ENCODE peak calls at places on chromosome 1, in four cellular contexts. L, E, V and H are unnamed samples.

GRCh38 chr1:179955318-179955638 is 668 bp downstream of the CEP350 start:
- DNase-seq in L (peak), V (no peak), E (no peak), H (no peak)

GRCh38 chr1:146032613-146033219 is 11.2 kb upstream of the HJV start:
- DNase-seq in L (no peak), V (peak), E (no peak), H (peak)

GRCh38 chr1:180586671-180587155 is 27.9 kb downstream of the OVAAL start:
- DNase-seq in L (peak), E (no peak), V (no peak), H (peak)

GRCh38 chr1:48227165-48228013 is 4.9 kb downstream of the SLC5A9 start:
- DNase-seq in V (no peak), L (no peak), E (no peak), H (no peak)

GRCh38 chr1:42176902-42177519 is 12.5 kb upstream of the GUCA2A start:
- DNase-seq in V (peak), E (peak), L (peak), H (peak)

GRCh38 chr1:1371741-1372711 is 3.0 kb downstream of the AURKAIP1 start:
- DNase-seq in V (peak), E (peak), L (peak), H (peak)

GRCh38 chr1:234643111-234643849 is 33.3 kb upstream of the IRF2BP2 start:
- DNase-seq in L (no peak), E (no peak), V (no peak), H (peak)

GRCh38 chr1:41806472-41807155 is 112.1 kb downstream of the HIVEP3 start:
- DNase-seq in L (no peak), E (no peak), V (peak), H (no peak)

GRCh38 chr1:178544531-178544930 is 31.6 kb downstream of the TEX35 start:
- DNase-seq in V (no peak), E (no peak), L (no peak), H (no peak)

GRCh38 chr1:170674239-170674638 is 10.3 kb downstream of the PRRX1 start:
- DNase-seq in L (no peak), V (no peak), E (no peak), H (no peak)

GRCh38 chr1:158830074-158830677 is 975 bp upstream of the MNDA start:
- DNase-seq in L (no peak), V (no peak), E (no peak), H (no peak)

GRCh38 chr1:212219679-212220463 is 65.3 kb upstream of the PPP2R5A start:
- DNase-seq in L (no peak), V (no peak), E (no peak), H (no peak)

GRCh38 chr1:54813479-54814147 is 12.5 kb upstream of the TTC22 start:
- DNase-seq in V (no peak), E (no peak), L (no peak), H (no peak)

GRCh38 chr1:232766224-232766890 is 38.9 kb upstream of the MAP10 start:
- DNase-seq in E (no peak), V (no peak), L (no peak), H (no peak)
- TF ChIP-seq NR3C1 in E (no peak), V (no peak), L (no peak), H (no peak)

DNA sequence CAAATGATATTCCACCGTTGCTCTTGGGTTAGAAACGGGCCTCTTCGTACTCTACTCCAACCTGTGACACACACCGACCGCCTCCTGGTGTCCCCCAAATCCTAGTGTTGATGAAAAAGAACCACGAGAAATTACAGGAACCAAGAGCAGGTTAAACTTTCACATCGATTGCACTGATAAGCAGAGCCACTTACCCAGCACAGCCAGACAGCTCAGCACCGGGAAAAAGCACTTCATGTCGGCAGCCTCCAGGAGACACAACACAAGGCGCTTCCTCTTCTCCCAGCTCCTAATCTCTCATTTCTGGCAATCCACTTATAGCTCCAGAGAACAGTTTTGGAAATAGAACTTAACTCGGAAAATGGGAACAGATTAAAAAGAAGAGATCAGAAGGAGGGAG is 1.4 kb downstream of the IGSF3 start:
- DNase-seq in L (no peak), E (no peak), V (no peak), H (no peak)
- TF ChIP-seq NR3C1 in L (no peak), E (no peak), V (no peak), H (no peak)

GRCh38 chr1:33348676-33349080 is 27.8 kb upstream of the A3GALT2 start:
- DNase-seq in E (no peak), V (no peak), L (peak), H (no peak)

GRCh38 chr1:33347650-33347992 is 26.7 kb upstream of the A3GALT2 start:
- DNase-seq in V (no peak), E (no peak), L (peak), H (peak)

GRCh38 chr1:33346921-33347649 is 26.2 kb upstream of the A3GALT2 start:
- DNase-seq in L (peak), E (no peak), V (no peak), H (peak)

GRCh38 chr1:33349081-33349759 is 28.3 kb upstream of the A3GALT2 start:
- DNase-seq in E (peak), V (no peak), L (peak), H (no peak)

DNA sequence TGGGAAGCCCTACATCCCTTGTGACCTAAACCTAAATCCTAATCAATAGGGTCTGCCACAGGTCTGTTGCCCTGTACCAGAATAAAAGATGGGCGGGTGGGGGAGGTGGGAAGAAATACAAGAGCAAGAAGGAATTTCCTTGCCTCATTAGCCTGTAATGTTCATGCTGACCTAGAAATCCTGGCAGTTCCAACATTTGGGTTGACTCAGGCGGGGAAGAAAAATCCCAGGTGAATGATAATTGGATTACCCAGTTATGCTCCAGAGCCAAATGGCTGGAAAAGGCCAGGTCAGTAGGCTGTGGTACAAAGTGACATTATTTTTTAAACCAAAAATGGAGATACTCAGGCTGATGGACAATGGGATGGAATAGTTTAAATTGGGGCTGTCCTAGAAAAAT is 27.3 kb upstream of the A3GALT2 start:
- DNase-seq in V (no peak), E (no peak), L (no peak), H (no peak)
- TF ChIP-seq NR3C1 in V (no peak), E (no peak), L (no peak), H (no peak)

DNA sequence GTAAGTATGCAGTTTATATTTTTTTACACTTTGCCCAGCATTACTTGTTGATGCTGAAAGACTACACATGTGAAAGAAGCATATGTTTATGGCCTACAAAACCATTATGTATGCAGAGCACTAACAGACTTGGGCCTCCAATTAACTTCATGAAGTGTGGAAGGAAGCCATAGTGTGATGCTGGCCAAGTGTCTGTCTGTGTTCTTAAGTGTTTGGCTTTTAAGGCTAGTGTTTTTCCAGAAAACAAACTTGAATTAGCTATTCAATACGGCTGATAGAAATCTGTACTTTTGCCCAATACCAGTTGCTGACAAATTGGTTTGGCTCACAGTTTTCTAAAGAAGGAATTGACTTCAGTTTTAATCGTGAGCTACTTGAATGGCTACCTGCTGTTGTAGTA is 136.1 kb downstream of the ADGRL2 start:
- DNase-seq in V (no peak), L (no peak), E (no peak), H (no peak)
- TF ChIP-seq NR3C1 in V (no peak), L (no peak), E (no peak), H (no peak)

DNA sequence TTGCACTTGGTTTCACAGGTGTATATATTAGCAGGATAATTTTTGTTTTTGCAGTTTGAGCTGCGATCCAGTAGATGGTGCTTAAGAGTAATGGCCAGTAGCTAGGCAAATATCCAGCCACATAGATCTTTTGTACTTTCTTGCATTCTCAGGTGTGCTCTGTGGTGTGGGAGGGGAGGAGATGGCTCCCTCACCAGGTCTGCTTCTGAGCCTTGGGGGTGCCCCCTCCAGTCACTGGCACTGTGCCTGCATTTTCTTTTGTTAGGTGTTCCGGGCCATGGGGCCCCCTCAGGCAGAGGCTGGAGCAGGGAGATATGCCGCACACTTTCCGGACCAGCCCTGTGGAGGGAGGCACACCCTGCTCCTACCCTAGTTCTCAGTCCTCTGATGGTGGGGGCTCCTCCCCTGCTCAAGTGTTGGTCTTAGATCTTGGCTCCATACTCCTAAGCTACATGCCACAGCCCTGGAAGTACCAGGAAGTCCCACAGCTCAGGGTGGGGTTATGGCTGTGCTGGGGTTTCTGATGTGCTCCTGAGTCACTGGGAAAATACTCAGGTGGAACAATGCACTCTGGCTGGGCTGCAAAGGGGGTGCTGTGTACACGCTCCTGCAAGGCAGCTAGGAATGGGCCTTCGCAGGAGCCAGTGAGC is 197.6 kb upstream of the DMRTA2 start:
- DNase-seq in E (peak), V (no peak), L (no peak), H (peak)
- TF ChIP-seq NR3C1 in E (no peak), V (no peak), L (no peak), H (no peak)

GRCh38 chr1:88875595-88875994 is 15.8 kb downstream of the GTF2B start:
- DNase-seq in E (no peak), L (no peak), V (no peak), H (no peak)

GRCh38 chr1:88878731-88879130 is 12.6 kb downstream of the GTF2B start:
- DNase-seq in V (no peak), L (no peak), E (no peak), H (no peak)

GRCh38 chr1:88877911-88878310 is 13.5 kb downstream of the GTF2B start:
- DNase-seq in L (no peak), E (no peak), V (no peak), H (no peak)

GRCh38 chr1:88876573-88877335 is 14.6 kb downstream of the GTF2B start:
- DNase-seq in V (no peak), E (no peak), L (no peak), H (no peak)

GRCh38 chr1:88877382-88877825 is 14.0 kb downstream of the GTF2B start:
- DNase-seq in L (no peak), V (no peak), E (no peak), H (peak)
- TF ChIP-seq NR3C1 in L (no peak), V (no peak), E (no peak), H (no peak)

DNA sequence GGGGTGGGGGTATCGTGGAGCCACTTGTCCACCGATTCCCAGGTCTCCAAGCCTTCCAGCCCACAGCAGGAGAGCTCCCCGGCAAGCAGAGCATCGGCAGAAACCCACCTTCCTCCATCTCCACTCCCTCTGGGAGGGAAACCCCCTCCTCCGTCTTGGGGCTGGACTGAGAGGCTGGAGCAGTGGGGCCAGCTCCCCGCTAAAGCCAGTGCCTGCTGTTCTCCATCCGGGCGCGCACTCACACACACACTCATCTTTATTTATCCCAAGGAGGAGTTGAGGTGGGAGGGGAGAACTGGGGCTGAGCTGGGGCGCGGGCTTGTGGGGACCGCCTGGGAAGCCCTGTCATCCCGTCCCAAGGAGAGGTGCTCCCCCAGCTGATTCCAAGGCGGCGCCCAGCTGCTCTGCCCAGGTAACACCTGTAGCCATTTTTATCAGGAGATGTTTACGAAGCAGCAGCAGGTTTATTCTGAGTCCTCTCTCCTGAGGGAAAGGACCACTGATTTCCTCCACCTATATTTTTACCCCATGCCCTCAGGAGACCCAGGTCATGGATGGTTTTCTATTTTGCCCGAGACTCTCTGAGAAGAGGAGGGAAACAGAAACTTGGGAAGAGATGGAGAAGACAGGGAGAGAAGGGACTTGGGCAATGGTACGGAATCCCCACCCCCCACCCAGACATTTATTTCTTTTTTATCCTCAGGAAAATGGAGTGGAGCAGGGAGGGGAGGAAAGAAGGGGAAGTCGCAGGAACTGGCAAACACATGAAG is 2.1 kb downstream of the KCNN3 start:
- DNase-seq in E (no peak), V (no peak), L (no peak), H (no peak)
- TF ChIP-seq NR3C1 in E (no peak), V (no peak), L (no peak), H (no peak)